ENCODE peak calls at places on chromosome 3, in ten cellular contexts. X is PC-3; W is tibial artery; O is astrocyte; A is uterus; G is psoas muscle; B is foreskin fibroblast; U is fibroblast of lung; T is BE2C; R is CD4-positive, alpha-beta T cell. L is an unnamed sample.

GRCh38 chr3:187274315-187274976 is 17.1 kb downstream of the MASP1 start:
- DNase-seq in B (no peak), A (no peak), T (no peak), R (no peak), O (no peak), U (no peak), X (no peak), G (no peak), W (no peak), L (no peak)

GRCh38 chr3:38003371-38003816 is 12.8 kb downstream of the VILL start:
- DNase-seq in T (peak; percentile 45), U (peak; percentile 28), B (peak; percentile 67), O (no peak), R (peak; percentile 55), A (peak; percentile 75), X (peak; percentile 52), W (no peak), G (peak; percentile 81), L (peak; percentile 48)

GRCh38 chr3:73719413-73719831 is 94.7 kb upstream of the PDZRN3 start:
- DNase-seq in B (peak; percentile 40), W (no peak), O (peak; percentile 55), U (peak; percentile 90), X (no peak), G (no peak), R (no peak), T (no peak), A (peak; percentile 32), L (no peak)

GRCh38 chr3:188947401-188947982 is 224.3 kb upstream of the TPRG1 start:
- DNase-seq in O (peak; percentile 73), X (peak; percentile 92), R (no peak), T (peak; percentile 85), U (peak; percentile 87), A (peak; percentile 91), B (peak; percentile 91), G (peak; percentile 94), W (peak; percentile 93), L (peak; percentile 94)

GRCh38 chr3:17639765-17640164 is 102.7 kb downstream of the TBC1D5 start:
- DNase-seq in W (peak; percentile 65), G (no peak), R (no peak), O (peak; percentile 84), A (no peak), U (peak; percentile 90), X (peak; percentile 80), T (no peak), B (peak; percentile 93), L (peak; percentile 97)

GRCh38 chr3:133941390-133941789 is 45.7 kb upstream of the RAB6B start:
- DNase-seq in G (no peak), A (no peak), T (no peak), U (peak; percentile 90), R (no peak), B (peak; percentile 53), X (no peak), W (peak; percentile 66), O (peak; percentile 66), L (peak; percentile 84)

GRCh38 chr3:50289130-50289529 is 3.1 kb downstream of the IFRD2 start:
- DNase-seq in R (no peak), X (no peak), B (no peak), G (no peak), T (no peak), O (no peak), U (no peak), A (no peak), W (no peak), L (no peak)

GRCh38 chr3:178618197-178618596 is 82.0 kb downstream of the KCNMB2 start:
- DNase-seq in T (no peak), O (no peak), G (no peak), X (no peak), A (no peak), R (no peak), B (peak; percentile 28), U (peak; percentile 61), W (no peak), L (peak; percentile 35)

GRCh38 chr3:6439824-6440223 is 421.1 kb upstream of the GRM7 start:
- DNase-seq in R (no peak), W (no peak), U (no peak), T (no peak), X (no peak), A (no peak), B (no peak), G (no peak), O (no peak), L (no peak)

GRCh38 chr3:161051856-161052255 is 53.3 kb downstream of the B3GALNT1 start:
- DNase-seq in U (no peak), R (no peak), G (no peak), O (no peak), B (no peak), T (no peak), W (no peak), X (no peak), A (no peak), L (no peak)

GRCh38 chr3:183299976-183300375 is 46.9 kb downstream of the B3GNT5 start:
- DNase-seq in T (no peak), O (no peak), G (peak; percentile 70), W (no peak), A (no peak), U (no peak), R (no peak), B (no peak), X (no peak), L (no peak)

GRCh38 chr3:126451511-126451910 is 24.2 kb downstream of the ZXDC start:
- DNase-seq in A (no peak), X (no peak), W (no peak), U (no peak), O (no peak), T (no peak), G (peak; percentile 41), R (no peak), B (no peak), L (no peak)

GRCh38 chr3:65402597-65402996 is 636.1 kb downstream of the MAGI1 start:
- DNase-seq in G (peak; percentile 89), T (no peak), B (peak; percentile 98), U (peak; percentile 82), A (no peak), O (peak; percentile 82), X (peak; percentile 83), R (no peak), W (no peak), L (peak; percentile 92)

GRCh38 chr3:126152458-126152857 is 27.9 kb downstream of the ALDH1L1 start:
- DNase-seq in R (no peak), G (no peak), U (no peak), B (no peak), A (no peak), X (no peak), W (no peak), T (no peak), O (no peak), L (no peak)

GRCh38 chr3:149373235-149374125 is 4.0 kb downstream of the TM4SF1 start:
- DNase-seq in T (no peak), O (peak; percentile 73), A (no peak), W (no peak), U (peak; percentile 94), B (peak; percentile 91), X (peak; percentile 90), R (no peak), G (no peak), L (peak; percentile 91)

GRCh38 chr3:51796859-51797258 is 17.8 kb upstream of the IQCF6 start:
- DNase-seq in G (no peak), O (no peak), B (no peak), R (no peak), A (no peak), W (no peak), U (no peak), X (peak; percentile 17), T (no peak), L (no peak)

GRCh38 chr3:182902236-182902635 is 78.1 kb downstream of the DCUN1D1 start:
- DNase-seq in X (no peak), A (no peak), U (no peak), B (no peak), O (no peak), G (no peak), T (no peak), R (no peak), W (no peak), L (no peak)

GRCh38 chr3:57659810-57660439 is 33.0 kb downstream of the DENND6A start:
- DNase-seq in R (no peak), X (no peak), B (no peak), W (no peak), A (no peak), G (no peak), O (no peak), T (no peak), U (no peak), L (peak; percentile 26)
- TF ChIP-seq CTCF in R (no peak), X (no peak), B (no peak), W (no peak), A (no peak), G (no peak), O (no peak), T (no peak), U (no peak), L (no peak)

GRCh38 chr3:23146163-23146562 is 57.0 kb upstream of the UBE2E2 start:
- DNase-seq in G (no peak), O (no peak), R (no peak), A (no peak), B (no peak), U (no peak), X (no peak), W (no peak), T (no peak), L (no peak)
- TF ChIP-seq CTCF in G (no peak), O (no peak), R (no peak), A (no peak), B (no peak), U (no peak), X (no peak), W (no peak), T (no peak), L (no peak)

GRCh38 chr3:194100856-194101390 is 35.0 kb upstream of the HES1 start:
- DNase-seq in U (no peak), T (no peak), O (no peak), G (no peak), X (no peak), W (no peak), R (no peak), A (no peak), B (no peak), L (no peak)
- TF ChIP-seq CTCF in U (no peak), T (no peak), O (no peak), G (no peak), X (no peak), W (no peak), R (no peak), A (no peak), B (no peak), L (no peak)

DNA sequence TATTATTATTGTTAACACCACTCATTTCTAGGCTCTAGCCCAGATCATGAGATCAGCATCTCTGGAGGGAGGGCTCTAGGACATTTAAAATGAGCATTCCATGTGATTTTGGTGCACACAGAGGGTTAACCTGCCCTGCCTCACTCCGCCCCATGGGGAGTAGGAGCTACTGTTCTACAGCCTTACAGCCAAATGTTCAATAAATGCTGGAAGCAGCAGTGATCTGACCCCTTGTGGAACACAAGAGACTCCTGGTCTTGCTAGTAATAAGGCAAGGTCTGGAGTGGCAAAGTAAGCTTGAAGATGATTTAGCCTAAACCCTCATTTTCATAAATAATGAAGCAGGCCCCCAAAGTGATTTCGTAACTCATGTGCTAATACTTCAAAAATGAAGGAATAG is 166.4 kb upstream of the EOMES start:
- DNase-seq in G (no peak), R (no peak), A (no peak), O (no peak), X (no peak), T (no peak), B (no peak), W (no peak), U (no peak), L (peak; percentile 20)
- TF ChIP-seq CTCF in G (no peak), R (no peak), A (no peak), O (no peak), X (peak; percentile 14), T (no peak), B (no peak), W (no peak), U (no peak), L (no peak)